ENCODE peak calls at places on chromosomes 5 and 9, in six cellular contexts. H is Caco-2; O is stimulated activated CD8-positive, alpha-beta memory T cell treated with anti-CD3 and anti-CD28 coated beads, Interleukin-4, amount 100 ng/mL, for 1 hour; D is psoas muscle; U is NCI-H2081 treated with DMSO at 0.1 percent for 48 hours; Q is activated naive CD4-positive, alpha-beta T cell treated with anti-CD3 and anti-CD28 coated beads, Interleukin-2, amount 10 ng/mL, durations not matched to agents 7 days and 5 days. Z is an unnamed sample.

GRCh38 chr5:89703799-89704198 is 705.8 kb downstream of the CETN3 start:
- DNase-seq in H (peak), O (no peak), D (no peak), U (no peak), Q (no peak), Z (no peak)

GRCh38 chr5:178297751-178298150 is 65.1 kb upstream of the PHYKPL start:
- DNase-seq in H (peak), O (no peak), D (peak), U (no peak), Q (no peak), Z (no peak)

GRCh38 chr5:175867587-175868347 is 3.6 kb upstream of the CPLX2 start:
- DNase-seq in H (no peak), O (no peak), D (no peak), U (peak), Q (no peak), Z (peak)

GRCh38 chr5:148708854-148709253 is 54.5 kb upstream of the HTR4 start:
- DNase-seq in H (no peak), O (no peak), D (no peak), U (no peak), Q (no peak), Z (no peak)

GRCh38 chr5:67986761-67987160 is 228.8 kb upstream of the PIK3R1 start:
- DNase-seq in H (no peak), O (no peak), D (no peak), U (no peak), Q (no peak), Z (no peak)

GRCh38 chr5:143031781-143032724 is 261.9 kb downstream of the ARHGAP26 start:
- DNase-seq in H (no peak), O (no peak), D (no peak), U (no peak), Q (no peak), Z (no peak)

GRCh38 chr9:38016375-38017120 is 52.5 kb downstream of the SHB start:
- DNase-seq in H (no peak), O (no peak), D (no peak), U (no peak), Q (no peak), Z (no peak)

GRCh38 chr5:71483355-71483754 is 27.9 kb downstream of the BDP1 start:
- DNase-seq in H (no peak), O (no peak), D (no peak), U (no peak), Q (no peak), Z (no peak)

GRCh38 chr5:126919566-126919965 is 110.8 kb downstream of the MARCHF3 start:
- DNase-seq in H (no peak), O (no peak), D (no peak), U (no peak), Q (no peak), Z (no peak)

GRCh38 chr5:170617519-170618218 is 113.8 kb downstream of the KCNIP1 start:
- DNase-seq in H (no peak), O (no peak), D (no peak), U (no peak), Q (no peak), Z (no peak)

GRCh38 chr9:70949239-70949638 is 172.2 kb downstream of the TRPM3 start:
- DNase-seq in H (no peak), O (no peak), D (no peak), U (no peak), Q (no peak), Z (no peak)

GRCh38 chr5:54460181-54460919 is 4.9 kb downstream of the HSPB3 start:
- DNase-seq in H (no peak), O (no peak), D (no peak), U (no peak), Q (no peak), Z (no peak)

GRCh38 chr9:37491939-37492338 is 6.2 kb downstream of the POLR1E start:
- DNase-seq in H (no peak), O (no peak), D (no peak), U (no peak), Q (no peak), Z (no peak)

GRCh38 chr5:123358751-123359150 is 64.5 kb downstream of the CEP120 start:
- DNase-seq in H (no peak), O (no peak), D (no peak), U (no peak), Q (no peak), Z (no peak)